ENCODE peak calls at places on chromosomes 7 and 10, in five cellular contexts. B is A549; W is activated T-helper 1 cell treated with anti-CD3 and anti-CD28 coated beads, Interleukin-2, amount 50 U/mL, for 16 hours; H is suprapubic skin; A is fibroblast of lung. N is an unnamed sample.

GRCh38 chr7:23284861-23285260 is 14.3 kb upstream of the MALSU1 start:
- DNase-seq in B (no peak), W (no peak), H (no peak), A (no peak), N (no peak)

GRCh38 chr7:17716816-17717215 is 223.5 kb downstream of the SNX13 start:
- DNase-seq in B (no peak), W (no peak), H (no peak), A (no peak), N (no peak)

GRCh38 chr10:103949728-103950127 is 17.2 kb upstream of the SLK start:
- DNase-seq in B (no peak), W (no peak), H (no peak), A (no peak), N (no peak)

GRCh38 chr10:61000769-61001730 is 57.1 kb upstream of the RHOBTB1 start:
- DNase-seq in B (peak), W (no peak), H (no peak), A (peak), N (no peak)

GRCh38 chr7:37732253-37732652 is 48.7 kb downstream of the GPR141 start:
- DNase-seq in B (no peak), W (no peak), H (no peak), A (peak), N (peak)

GRCh38 chr10:32169556-32169955 is 113.3 kb upstream of the KIF5B start:
- DNase-seq in B (no peak), W (no peak), H (no peak), A (no peak), N (no peak)

GRCh38 chr10:106997721-106998120 is 166.8 kb downstream of the SORCS1 start:
- DNase-seq in B (no peak), W (no peak), H (no peak), A (no peak), N (no peak)

GRCh38 chr7:123748171-123748733 is 551 bp downstream of the WASL start:
- DNase-seq in B (peak), W (peak), H (peak), A (peak), N (peak)

GRCh38 chr10:95221124-95221523 is 27.1 kb downstream of the ACSM6 start:
- DNase-seq in B (no peak), W (no peak), H (no peak), A (no peak), N (no peak)

GRCh38 chr10:27285093-27285492 is 44.5 kb upstream of the ACBD5 start:
- DNase-seq in B (no peak), W (no peak), H (no peak), A (peak), N (no peak)

GRCh38 chr7:118003438-118003837 is 130.2 kb upstream of the CTTNBP2 start:
- DNase-seq in B (no peak), W (no peak), H (no peak), A (no peak), N (no peak)

GRCh38 chr10:33143160-33143728 is 185.2 kb upstream of the ITGB1 start:
- DNase-seq in B (peak), W (peak), H (no peak), A (peak), N (no peak)

GRCh38 chr7:122312789-122313188 is 8.2 kb upstream of the FEZF1 start:
- DNase-seq in B (no peak), W (no peak), H (no peak), A (no peak), N (no peak)

GRCh38 chr10:124221356-124222297 is 128.2 kb upstream of the CHST15 start:
- DNase-seq in B (no peak), W (no peak), H (no peak), A (peak), N (peak)